ENCODE peak calls at places on chromosomes 13 and 19, in ten cellular contexts. E is colonic mucosa, A is tibial nerve, N is keratinocyte, H is transverse colon, O is pancreas, J is cardiac muscle cell, V is mammary epithelial cell, B is body of pancreas, K is esophagus squamous epithelium. C is an unnamed sample. For H3K4me1, the result is how much of the 10 kb centered on the place peaks cover.

GRCh38 chr13:47112205-47112896 is 215.5 kb upstream of the HTR2A start:
- DNase-seq in V (peak), K (no peak), J (no peak), E (no peak), H (no peak), B (no peak), O (no peak), N (no peak), A (no peak), C (no peak)

GRCh38 chr13:60869941-60870613 is 473.1 kb downstream of the TDRD3 start:
- DNase-seq in V (no peak), K (no peak), E (no peak), B (no peak), J (no peak), H (no peak), N (no peak), O (no peak), A (no peak), C (no peak)

GRCh38 chr13:33487575-33488243 is 202.2 kb upstream of the STARD13 start:
- DNase-seq in B (no peak), A (peak), H (no peak), V (peak), E (peak), J (peak), K (no peak), N (no peak), O (no peak), C (no peak)

GRCh38 chr19:33621811-33622504 is at the start of gene CHST8:
- DNase-seq in J (peak), E (peak), O (peak), V (peak), A (no peak), H (peak), K (no peak), N (no peak), B (no peak), C (peak)

GRCh38 chr13:47896546-47896945 is 104.5 kb downstream of the SUCLA2 start:
- DNase-seq in N (no peak), V (no peak), H (no peak), K (no peak), E (no peak), O (no peak), A (no peak), B (no peak), J (no peak), C (no peak)

GRCh38 chr13:36848228-36848982 is 29.4 kb downstream of the RFXAP start:
- DNase-seq in A (no peak), K (no peak), O (no peak), B (no peak), V (no peak), J (peak), N (no peak), E (no peak), H (no peak), C (no peak)

GRCh38 chr19:1847684-1848398 is 442 bp downstream of the REXO1 start:
- DNase-seq in H (peak), V (peak), E (peak), O (no peak), B (peak), A (no peak), N (no peak), J (peak), K (no peak), C (peak)

GRCh38 chr13:112799394-112799793 is 109.6 kb downstream of the ATP11A start:
- DNase-seq in A (no peak), V (no peak), J (no peak), H (no peak), B (no peak), O (no peak), N (no peak), E (no peak), K (no peak), C (no peak)

GRCh38 chr19:49515767-49516166 is 3.3 kb downstream of the FCGRT start:
- DNase-seq in J (peak), E (no peak), O (no peak), A (no peak), H (peak), B (no peak), V (no peak), K (no peak), N (no peak), C (no peak)

GRCh38 chr13:62357887-62358645 is 942.4 kb upstream of the PCDH20 start:
- DNase-seq in A (no peak), E (no peak), K (no peak), B (no peak), N (no peak), V (no peak), J (peak), H (no peak), O (peak), C (no peak)

GRCh38 chr13:46341112-46341711 is 45.8 kb downstream of the RUBCNL start:
- DNase-seq in O (no peak), N (no peak), J (peak), K (no peak), A (no peak), E (no peak), H (no peak), B (no peak), V (peak), C (no peak)

GRCh38 chr13:81713201-81713600 is 1372.3 kb upstream of the SPRY2 start:
- DNase-seq in K (no peak), O (no peak), E (no peak), A (no peak), J (no peak), N (no peak), V (no peak), H (no peak), B (no peak), C (no peak)

GRCh38 chr13:27920677-27921420 is 1.0 kb downstream of the PDX1 start:
- DNase-seq in O (peak), E (no peak), J (peak), N (no peak), K (no peak), B (peak), H (no peak), A (no peak), V (peak), C (peak)
- H3K4me3 ChIP-seq in O (peak), E (peak), J (peak), N (peak), K (peak), B (peak), H (peak), A (peak), V (peak), C (no peak)

GRCh38 chr19:35889370-35890112 is 10.8 kb downstream of the NFKBID start:
- DNase-seq in H (no peak), E (no peak), A (no peak), B (no peak), N (no peak), V (no peak), K (no peak), O (no peak), J (no peak), C (no peak)
- TF ChIP-seq CTCF in H (no peak), E (no peak), A (no peak), B (no peak), N (no peak), V (no peak), K (no peak), O (no peak), J (no peak), C (no peak)

GRCh38 chr19:13102416-13102665 is 317 bp downstream of the LYL1 start:
- DNase-seq in B (no peak), E (no peak), N (no peak), O (no peak), J (no peak), H (no peak), V (no peak), K (no peak), A (no peak), C (no peak)

GRCh38 chr19:13103961-13104847 is 1.5 kb upstream of the LYL1 start:
- DNase-seq in B (no peak), E (peak), J (no peak), N (no peak), K (peak), A (no peak), O (no peak), H (peak), V (no peak), C (peak)

GRCh38 chr19:13104848-13105646 is 2.4 kb upstream of the LYL1 start:
- DNase-seq in O (no peak), J (no peak), K (no peak), H (no peak), A (no peak), N (no peak), V (no peak), E (no peak), B (no peak), C (peak)

GRCh38 chr19:13102666-13103584 is at the start of gene LYL1:
- DNase-seq in K (no peak), J (peak), V (no peak), B (peak), O (no peak), A (peak), E (peak), N (no peak), H (peak), C (peak)

DNA sequence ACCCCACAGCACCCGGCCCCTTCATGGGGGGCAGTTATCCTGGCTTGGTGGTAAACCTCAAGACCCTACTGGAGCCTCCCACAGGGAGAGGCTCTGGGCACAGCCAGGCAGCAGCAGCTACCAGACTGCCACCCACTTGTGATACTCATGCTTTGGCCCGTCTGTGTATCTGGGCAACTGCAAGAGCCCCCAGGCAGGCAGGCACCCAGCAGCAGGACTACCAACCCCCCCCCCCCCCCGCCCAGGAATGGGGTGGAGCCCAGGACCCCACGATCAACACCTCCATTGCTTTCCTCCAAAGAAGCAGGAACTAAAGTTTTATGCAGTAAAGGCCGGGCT is 896 bp upstream of the LYL1 start:
- DNase-seq in O (no peak), E (no peak), V (no peak), H (no peak), N (no peak), K (no peak), J (no peak), B (no peak), A (no peak), C (no peak)
- H3K4me1 ChIP-seq in O (under half), E (under half), V (under half), H (under half), N (under half), K (under half), J (under half), B (under half), A (under half), C (under half)

DNA sequence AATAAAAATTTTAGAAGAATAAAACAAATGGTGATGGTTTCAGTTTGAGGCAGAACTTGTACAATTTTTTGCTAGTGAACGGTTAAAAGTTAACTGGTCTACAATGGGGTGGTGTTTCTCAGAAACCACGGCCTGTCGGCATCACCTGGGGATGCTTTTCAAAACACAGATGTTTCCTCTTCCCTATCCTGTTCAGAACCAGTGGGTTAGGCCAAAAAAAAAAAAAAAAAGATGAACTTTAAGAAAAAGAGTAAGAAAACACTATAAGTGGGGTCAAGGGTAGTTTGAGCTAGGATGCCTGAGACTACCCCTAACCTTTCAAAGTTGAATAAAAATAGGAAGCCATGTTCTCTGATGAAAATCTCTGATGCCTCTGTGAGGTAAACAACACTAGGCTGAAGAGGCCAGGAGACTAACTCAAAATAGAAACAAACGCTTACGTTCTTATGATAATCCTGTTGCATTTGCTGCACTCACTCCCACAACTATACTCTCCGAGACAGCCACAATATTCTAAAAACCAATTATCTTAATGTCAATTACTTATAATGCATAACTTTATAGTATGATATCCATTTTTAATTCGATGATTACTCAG is 3.3 kb downstream of the MTIF3 start:
- DNase-seq in H (peak), O (no peak), E (no peak), V (no peak), K (no peak), B (no peak), A (no peak), J (no peak), N (no peak), C (no peak)
- H3K4me3 ChIP-seq in H (no peak), O (no peak), E (no peak), V (no peak), K (no peak), B (no peak), A (no peak), J (no peak), N (no peak), C (no peak)

GRCh38 chr13:98265669-98266551 is 88.8 kb upstream of the RNF113B start:
- DNase-seq in B (peak), J (no peak), A (peak), V (no peak), K (no peak), O (peak), E (peak), N (no peak), H (peak), C (peak)
- TF ChIP-seq CTCF in B (no peak), J (no peak), A (no peak), V (no peak), K (no peak), O (no peak), E (no peak), N (no peak), H (no peak), C (no peak)

DNA sequence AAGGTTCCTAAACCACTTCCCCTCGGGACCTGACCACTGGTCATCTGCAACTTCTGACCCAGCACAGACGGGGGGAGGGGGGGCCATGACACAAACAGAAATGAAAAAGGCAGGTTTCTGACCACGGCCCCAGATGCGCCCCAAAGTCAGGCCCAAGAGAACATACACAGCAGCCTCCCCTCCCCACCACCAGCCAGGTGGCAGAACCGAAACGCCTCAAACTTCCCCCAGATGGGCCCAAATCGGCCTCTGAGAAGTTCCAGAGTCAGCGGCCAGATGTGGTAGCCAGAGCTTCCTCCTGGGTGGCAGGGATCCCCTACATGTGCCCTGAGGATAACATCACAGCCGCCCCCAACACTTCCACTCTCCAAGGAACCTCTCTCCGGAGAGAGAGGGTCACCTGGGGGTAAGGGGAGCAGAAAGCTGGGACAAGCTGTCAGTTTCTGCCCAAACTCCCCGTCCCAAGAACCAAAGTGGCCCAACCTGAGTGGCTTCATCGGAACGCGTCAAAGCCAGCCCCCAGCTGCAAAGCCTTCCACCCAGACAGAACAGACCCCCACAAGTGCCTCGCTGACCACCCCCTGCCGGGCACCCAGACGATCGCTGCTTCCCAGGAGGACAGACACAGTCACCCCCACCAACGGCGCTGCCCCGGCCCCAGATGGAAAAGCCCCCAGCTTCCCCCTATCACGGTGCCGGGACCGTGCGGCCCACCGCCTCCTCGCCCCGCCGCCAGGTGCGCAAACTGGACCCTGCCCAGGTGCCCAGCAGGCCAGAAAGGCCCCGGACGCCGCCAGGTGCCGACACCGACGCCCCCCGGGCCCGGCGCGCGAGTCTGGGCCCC is 800 bp downstream of the ELL start:
- DNase-seq in V (no peak), J (peak), H (peak), A (peak), O (peak), N (no peak), E (peak), K (no peak), B (no peak), C (peak)
- H3K4me1 ChIP-seq in V (under half), J (under half), H (under half), A (under half), O (under half), N (under half), E (under half), K (under half), B (under half), C (under half)

GRCh38 chr19:31963741-31964140 is 381.7 kb upstream of the ZNF507 start:
- DNase-seq in H (no peak), K (no peak), N (no peak), B (no peak), J (no peak), O (no peak), V (no peak), E (no peak), A (no peak), C (no peak)
- H3K4me3 ChIP-seq in H (no peak), K (no peak), N (no peak), B (no peak), J (no peak), O (no peak), V (no peak), E (no peak), A (no peak), C (no peak)

GRCh38 chr19:4776436-4777205 is 14.9 kb upstream of the FEM1A start:
- DNase-seq in N (no peak), V (no peak), E (no peak), B (no peak), A (no peak), O (no peak), K (no peak), J (no peak), H (no peak), C (no peak)
- TF ChIP-seq CTCF in N (no peak), V (no peak), E (no peak), B (no peak), A (no peak), O (no peak), K (no peak), J (no peak), H (no peak), C (no peak)

DNA sequence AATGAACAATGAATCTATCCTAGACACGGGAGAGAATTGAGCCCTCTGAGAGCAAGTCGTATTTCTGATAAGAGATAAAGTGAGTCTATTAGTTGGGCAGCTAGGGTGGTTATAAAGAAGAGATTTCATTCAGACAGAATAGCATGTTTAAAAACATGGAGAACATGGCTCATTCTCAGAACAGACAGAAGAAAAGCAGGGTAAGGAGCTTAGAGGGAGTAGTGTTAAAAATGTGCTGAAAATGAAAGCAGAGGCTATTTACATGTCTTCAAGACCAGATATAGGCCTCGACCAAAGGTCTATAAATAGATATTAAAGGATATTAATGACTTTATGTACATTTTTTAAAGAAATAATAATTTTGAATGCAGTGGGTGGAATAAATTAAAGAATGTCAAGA is 149.5 kb downstream of the SLITRK1 start:
- DNase-seq in V (no peak), A (no peak), O (no peak), H (no peak), N (no peak), B (no peak), J (no peak), K (no peak), E (no peak), C (no peak)
- H3K4me1 ChIP-seq in V (under half), A (under half), O (under half), H (under half), N (under half), B (under half), J (under half), K (under half), E (under half), C (under half)

DNA sequence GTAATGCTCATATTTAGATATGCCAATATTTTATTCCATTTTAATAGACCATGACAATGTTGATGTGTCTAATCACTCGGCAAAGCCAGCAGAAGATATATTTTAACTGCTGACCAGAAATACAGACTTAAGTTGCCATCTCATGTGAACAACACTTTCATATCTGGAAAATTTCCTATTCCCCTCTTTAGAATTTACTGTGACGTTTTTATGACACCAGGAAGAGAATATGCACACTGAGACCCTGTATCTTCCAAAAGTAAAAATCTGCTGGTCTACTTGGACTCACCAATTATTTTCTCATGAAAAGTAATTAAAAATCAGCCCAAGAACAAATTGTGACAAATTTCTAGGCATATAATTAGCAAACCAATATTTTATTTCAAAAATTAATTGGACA is 2.1 kb downstream of the PROSER1 start:
- DNase-seq in H (no peak), A (no peak), J (no peak), V (no peak), O (no peak), K (no peak), B (no peak), N (no peak), E (no peak), C (no peak)
- H3K4me3 ChIP-seq in H (peak), A (peak), J (peak), V (peak), O (peak), K (peak), B (no peak), N (peak), E (peak), C (no peak)